ENCODE peak calls at places on chromosome 20, in eight cellular contexts. F, D, Q, G, X, U, C and K are unnamed samples.
A peak's percentile ranks its signal among the peaks of the same experiment; 100 is the strongest.

GRCh38 chr20:20664795-20665194 is 47.6 kb downstream of the RALGAPA2 start:
- DNase-seq in F (peak; percentile 3), D (peak; percentile 33), Q (peak; percentile 36), G (peak; percentile 41), X (peak; percentile 37), U (peak; percentile 53), C (peak; percentile 56), K (peak; percentile 41)

GRCh38 chr20:36313476-36313875 is 7.3 kb downstream of the DLGAP4 start:
- DNase-seq in F (no peak), D (no peak), Q (no peak), G (no peak), X (no peak), U (no peak), C (no peak), K (no peak)

GRCh38 chr20:63980317-63980805 is 571 bp upstream of the PRPF6 start:
- DNase-seq in F (no peak), D (no peak), Q (peak; percentile 7), G (no peak), X (no peak), U (no peak), C (no peak), K (no peak)

GRCh38 chr20:2701671-2702081 is 9.1 kb downstream of the EBF4 start:
- DNase-seq in F (no peak), D (no peak), Q (no peak), G (peak; percentile 89), X (no peak), U (no peak), C (no peak), K (no peak)

GRCh38 chr20:63293866-63294535 is 1.0 kb downstream of the COL20A1 start:
- DNase-seq in F (no peak), D (peak; percentile 75), Q (no peak), G (peak; percentile 62), X (no peak), U (peak; percentile 18), C (no peak), K (no peak)

GRCh38 chr20:48405909-48406308 is 421.9 kb downstream of the PREX1 start:
- DNase-seq in F (peak; percentile 4), D (peak; percentile 46), Q (no peak), G (peak; percentile 69), X (no peak), U (peak; percentile 39), C (no peak), K (no peak)

GRCh38 chr20:39669659-39670058 is 707.5 kb downstream of the DHX35 start:
- DNase-seq in F (no peak), D (no peak), Q (no peak), G (no peak), X (no peak), U (no peak), C (no peak), K (no peak)

GRCh38 chr20:41138527-41139226 is 1.3 kb downstream of the PLCG1 start:
- DNase-seq in F (peak; percentile 51), D (peak; percentile 34), Q (peak; percentile 47), G (peak; percentile 37), X (no peak), U (peak; percentile 55), C (no peak), K (peak; percentile 30)

GRCh38 chr20:62732356-62732755 is 23.7 kb downstream of the NTSR1 start:
- DNase-seq in F (no peak), D (no peak), Q (no peak), G (no peak), X (no peak), U (no peak), C (no peak), K (no peak)

GRCh38 chr20:58021481-58021880 is 207.0 kb downstream of the ANKRD60 start:
- DNase-seq in F (peak; percentile 42), D (peak; percentile 59), Q (no peak), G (peak; percentile 58), X (peak; percentile 15), U (no peak), C (no peak), K (no peak)

GRCh38 chr20:58019850-58020625 is 208.4 kb downstream of the ANKRD60 start:
- DNase-seq in F (no peak), D (no peak), Q (no peak), G (no peak), X (no peak), U (no peak), C (no peak), K (no peak)

GRCh38 chr20:58019027-58019849 is 209.2 kb downstream of the ANKRD60 start:
- DNase-seq in F (peak; percentile 94), D (no peak), Q (no peak), G (no peak), X (no peak), U (no peak), C (peak; percentile 60), K (no peak)

GRCh38 chr20:58022711-58023110 is 205.7 kb downstream of the ANKRD60 start:
- DNase-seq in F (no peak), D (no peak), Q (no peak), G (no peak), X (no peak), U (no peak), C (no peak), K (no peak)

DNA sequence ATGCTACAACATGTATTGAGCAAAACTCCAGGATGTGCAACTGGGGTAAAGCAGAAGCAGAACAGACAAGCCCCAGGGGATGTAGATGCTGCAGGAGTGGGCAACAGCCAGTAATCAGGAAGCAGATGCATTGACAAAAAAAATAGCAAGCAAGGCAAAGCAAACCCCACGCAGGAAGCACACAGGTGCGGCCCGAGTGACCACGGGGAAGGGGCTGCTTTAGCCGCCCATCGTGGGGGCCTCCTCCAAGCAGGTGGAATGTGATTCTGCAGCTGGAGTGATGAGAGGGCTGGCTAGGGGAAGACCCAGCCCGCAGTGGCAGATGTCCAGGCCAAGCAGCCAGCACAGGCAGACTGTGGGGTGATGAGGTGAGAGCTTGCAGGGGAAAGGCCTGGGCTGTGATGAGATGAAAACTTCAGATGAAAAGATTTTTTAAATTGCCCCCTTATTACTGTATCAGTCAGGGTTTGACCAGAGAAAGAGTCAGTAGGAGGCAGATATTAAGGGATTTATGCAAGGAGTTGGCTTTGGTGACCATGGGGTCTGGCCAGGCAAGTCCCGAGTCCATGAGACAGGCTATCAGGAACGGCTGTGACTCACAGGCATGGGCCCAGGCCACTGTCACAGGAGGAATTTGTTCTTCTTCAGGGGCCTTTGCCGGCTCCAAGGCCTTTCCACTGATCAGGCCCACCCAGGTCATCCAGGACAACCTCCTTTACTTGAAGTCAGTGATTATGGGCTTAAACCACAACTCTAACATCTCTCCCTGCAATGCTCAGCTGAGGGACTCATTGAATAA is 207.6 kb downstream of the ANKRD60 start:
- DNase-seq in F (peak; percentile 35), D (peak; percentile 72), Q (no peak), G (no peak), X (no peak), U (no peak), C (no peak), K (no peak)
- TF ChIP-seq EZH2phosphoT487 in F (no peak), D (no peak), Q (no peak), G (no peak), X (no peak), U (no peak), C (no peak), K (no peak)

GRCh38 chr20:25033250-25033940 is 24.5 kb downstream of the ACSS1 start:
- DNase-seq in F (no peak), D (peak; percentile 36), Q (peak; percentile 50), G (no peak), X (no peak), U (no peak), C (no peak), K (no peak)

GRCh38 chr20:25033941-25034335 is 24.0 kb downstream of the ACSS1 start:
- DNase-seq in F (no peak), D (no peak), Q (no peak), G (no peak), X (no peak), U (no peak), C (no peak), K (no peak)

GRCh38 chr20:25032065-25032477 is 25.9 kb downstream of the ACSS1 start:
- DNase-seq in F (no peak), D (no peak), Q (no peak), G (peak; percentile 14), X (no peak), U (no peak), C (no peak), K (no peak)

GRCh38 chr20:25031241-25031640 is 26.7 kb downstream of the ACSS1 start:
- DNase-seq in F (no peak), D (no peak), Q (no peak), G (no peak), X (no peak), U (no peak), C (no peak), K (no peak)

DNA sequence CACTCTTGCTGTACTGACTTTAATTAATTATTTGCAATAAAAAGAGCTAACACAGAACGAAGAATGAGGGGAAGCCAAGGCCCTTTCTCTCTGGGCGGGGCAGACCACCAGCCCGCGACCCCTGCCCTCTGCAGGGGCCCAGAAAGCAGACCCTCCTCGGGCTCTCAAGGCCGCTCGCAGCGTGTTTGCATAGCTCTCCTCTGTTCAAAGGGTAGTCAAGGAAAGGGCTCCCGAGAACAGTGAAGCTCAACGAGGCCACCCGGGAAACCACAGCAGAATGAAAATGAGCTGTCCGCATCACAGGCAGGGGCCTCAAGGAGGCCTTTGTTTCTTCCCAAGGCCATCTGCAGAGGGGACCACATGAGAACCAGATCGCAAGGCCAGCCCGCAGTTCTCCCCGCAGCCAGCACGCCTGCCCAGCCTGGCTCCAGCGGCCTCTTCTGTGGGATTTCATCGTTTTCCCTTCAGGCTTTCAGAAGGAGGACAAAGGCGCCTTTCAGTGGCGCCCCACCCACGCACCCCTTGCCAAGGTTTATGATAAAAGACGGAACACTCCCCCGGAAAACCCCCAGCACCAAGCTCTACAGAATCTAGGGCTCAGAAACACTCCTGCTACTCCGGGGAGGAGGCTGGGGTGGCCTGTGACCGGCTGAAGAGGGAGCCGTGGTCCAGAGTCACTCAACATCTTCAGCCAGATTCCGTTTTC is 25.3 kb downstream of the ACSS1 start:
- DNase-seq in F (no peak), D (no peak), Q (no peak), G (peak; percentile 35), X (no peak), U (peak; percentile 36), C (no peak), K (no peak)
- TF ChIP-seq EZH2phosphoT487 in F (no peak), D (no peak), Q (no peak), G (no peak), X (no peak), U (no peak), C (no peak), K (no peak)

DNA sequence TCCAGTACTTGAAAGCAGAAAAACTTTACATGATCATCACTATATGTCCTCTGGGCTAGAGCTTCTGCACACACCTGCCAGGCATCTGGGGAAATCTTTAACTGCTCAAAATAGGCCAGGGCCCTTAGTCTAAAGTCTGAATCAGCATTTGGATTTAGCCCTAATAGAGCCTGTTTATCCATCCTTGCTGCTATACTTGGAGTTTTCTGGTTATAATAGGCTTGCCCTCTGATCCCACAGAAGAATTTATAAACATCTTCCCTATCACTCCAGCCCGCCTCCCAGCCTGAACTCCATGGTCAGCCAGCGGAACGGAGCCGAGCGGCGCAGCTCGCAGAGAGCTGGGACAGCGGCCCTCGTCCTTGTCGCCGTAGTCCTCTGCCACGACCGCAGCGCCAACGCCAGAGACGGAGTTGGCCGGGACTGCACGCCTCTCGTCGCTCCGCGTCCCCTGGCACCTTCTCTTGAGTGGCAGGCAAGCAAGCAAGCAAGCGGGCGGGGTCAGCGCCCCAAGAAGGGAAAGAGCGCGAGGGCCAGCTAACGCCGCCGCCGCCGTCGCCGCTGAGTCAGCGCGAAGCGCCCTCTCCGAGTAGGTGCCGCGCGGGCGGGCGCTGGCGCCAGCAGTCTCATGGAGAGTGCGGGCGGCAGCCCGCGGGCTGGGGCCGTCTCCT is 25.4 kb upstream of the ASIP start:
- DNase-seq in F (peak; percentile 96), D (peak; percentile 84), Q (peak; percentile 92), G (peak; percentile 95), X (peak; percentile 94), U (peak; percentile 93), C (peak; percentile 80), K (no peak)
- TF ChIP-seq EZH2phosphoT487 in F (no peak), D (no peak), Q (no peak), G (no peak), X (no peak), U (no peak), C (no peak), K (no peak)

GRCh38 chr20:46169245-46170171 is 51.4 kb downstream of the CD40 start:
- DNase-seq in F (no peak), D (peak; percentile 62), Q (no peak), G (no peak), X (no peak), U (no peak), C (no peak), K (no peak)
- TF ChIP-seq EZH2phosphoT487 in F (no peak), D (no peak), Q (no peak), G (no peak), X (no peak), U (no peak), C (no peak), K (no peak)